ENCODE peak calls at places on chromosomes 6 and 20, in nine cellular contexts. Y, V, F, P, J, H, A, G and N are unnamed samples.

GRCh38 chr20:57819981-57820380 is 110.2 kb upstream of the PMEPA1 start:
- DNase-seq in Y (no peak), V (no peak), F (no peak), P (no peak), J (no peak), H (no peak), A (no peak), G (no peak), N (no peak)

GRCh38 chr6:96089173-96089572 is 73.4 kb downstream of the FUT9 start:
- DNase-seq in Y (no peak), V (no peak), F (no peak), P (peak; percentile 39), J (peak; percentile 82), H (peak; percentile 31), A (no peak), G (no peak), N (no peak)

GRCh38 chr6:154615483-154616025 is 105.1 kb upstream of the CNKSR3 start:
- DNase-seq in Y (peak; percentile 94), V (no peak), F (peak; percentile 65), P (peak; percentile 79), J (peak; percentile 19), H (no peak), A (peak; percentile 19), G (no peak), N (no peak)

GRCh38 chr6:121694389-121695185 is 259.1 kb downstream of the GJA1 start:
- DNase-seq in Y (no peak), V (peak; percentile 88), F (no peak), P (no peak), J (no peak), H (no peak), A (no peak), G (no peak), N (no peak)

GRCh38 chr6:12483712-12484111 is 193.6 kb downstream of the EDN1 start:
- DNase-seq in Y (no peak), V (peak; percentile 95), F (no peak), P (peak; percentile 47), J (no peak), H (no peak), A (peak; percentile 73), G (peak; percentile 31), N (peak; percentile 93)

GRCh38 chr6:137570307-137570832 is 76.2 kb upstream of the OLIG3 start:
- DNase-seq in Y (no peak), V (no peak), F (no peak), P (no peak), J (no peak), H (no peak), A (no peak), G (no peak), N (no peak)

GRCh38 chr20:61925555-61926252 is 140.0 kb downstream of the TAF4 start:
- DNase-seq in Y (no peak), V (peak; percentile 22), F (no peak), P (peak; percentile 56), J (no peak), H (no peak), A (no peak), G (no peak), N (no peak)

GRCh38 chr6:111984081-111984480 is 69.8 kb upstream of the CCN6 start:
- DNase-seq in Y (no peak), V (no peak), F (no peak), P (no peak), J (no peak), H (no peak), A (no peak), G (no peak), N (no peak)

GRCh38 chr6:27593200-27593818 is 120.4 kb upstream of the ZNF184 start:
- DNase-seq in Y (no peak), V (no peak), F (no peak), P (no peak), J (no peak), H (no peak), A (no peak), G (no peak), N (no peak)

GRCh38 chr6:127298475-127298874 is 31.8 kb downstream of the RNF146 start:
- DNase-seq in Y (no peak), V (peak; percentile 28), F (no peak), P (no peak), J (no peak), H (no peak), A (no peak), G (no peak), N (no peak)

GRCh38 chr6:154337423-154338005 is 19.1 kb downstream of the IPCEF1 start:
- DNase-seq in Y (no peak), V (no peak), F (no peak), P (no peak), J (no peak), H (no peak), A (no peak), G (no peak), N (no peak)

GRCh38 chr6:93684339-93684738 is 265.0 kb upstream of the EPHA7 start:
- DNase-seq in Y (peak; percentile 35), V (no peak), F (no peak), P (peak; percentile 50), J (no peak), H (no peak), A (no peak), G (no peak), N (no peak)

GRCh38 chr6:42428326-42429041 is 23.2 kb downstream of the TRERF1 start:
- DNase-seq in Y (peak; percentile 55), V (peak; percentile 61), F (peak; percentile 39), P (no peak), J (no peak), H (no peak), A (no peak), G (peak; percentile 73), N (peak; percentile 22)

GRCh38 chr6:21753571-21754108 is 160.1 kb downstream of the SOX4 start:
- DNase-seq in Y (no peak), V (peak; percentile 88), F (no peak), P (no peak), J (no peak), H (no peak), A (no peak), G (no peak), N (peak; percentile 39)

GRCh38 chr6:152094276-152094675 is 286.8 kb downstream of the ESR1 start:
- DNase-seq in Y (no peak), V (no peak), F (no peak), P (no peak), J (no peak), H (no peak), A (no peak), G (no peak), N (no peak)

GRCh38 chr6:146999766-147000165 is 204.5 kb upstream of the STXBP5 start:
- DNase-seq in Y (no peak), V (no peak), F (no peak), P (no peak), J (no peak), H (no peak), A (no peak), G (no peak), N (no peak)

DNA sequence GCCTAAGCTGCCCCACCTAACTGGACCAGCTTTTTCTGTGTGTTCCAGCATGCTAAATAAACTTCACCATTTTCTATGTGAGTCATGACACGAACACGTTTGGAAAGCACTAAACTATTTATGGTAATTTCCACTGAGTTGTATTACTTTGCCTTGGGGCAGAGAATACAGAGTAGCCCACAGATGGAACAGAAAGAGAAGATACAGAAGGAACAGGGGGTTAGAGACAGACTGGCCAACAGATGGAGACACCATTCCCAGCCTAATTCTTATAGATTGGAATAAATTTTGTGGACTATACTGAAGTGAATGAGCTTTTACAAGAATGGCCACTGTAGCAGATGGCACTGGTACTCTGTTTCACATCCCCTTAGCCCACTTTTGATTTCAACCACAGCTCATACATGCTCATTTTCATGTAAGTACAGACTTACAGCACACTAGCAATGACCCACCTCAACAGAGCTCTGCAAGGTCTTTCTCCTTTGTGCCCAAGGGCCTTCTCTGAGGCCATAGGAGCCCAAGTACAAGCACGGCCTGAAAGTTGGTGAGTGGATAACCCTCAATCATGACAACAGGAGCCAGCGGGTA is 13.1 kb upstream of the NT5DC1 start:
- DNase-seq in Y (no peak), V (peak; percentile 47), F (no peak), P (no peak), J (no peak), H (no peak), A (peak; percentile 57), G (peak; percentile 41), N (peak; percentile 91)
- TF ChIP-seq CTCF in Y (no peak), V (no peak), F (no peak), P (no peak), J (no peak), H (no peak), A (peak; percentile 24), G (no peak), N (peak; percentile 57)

DNA sequence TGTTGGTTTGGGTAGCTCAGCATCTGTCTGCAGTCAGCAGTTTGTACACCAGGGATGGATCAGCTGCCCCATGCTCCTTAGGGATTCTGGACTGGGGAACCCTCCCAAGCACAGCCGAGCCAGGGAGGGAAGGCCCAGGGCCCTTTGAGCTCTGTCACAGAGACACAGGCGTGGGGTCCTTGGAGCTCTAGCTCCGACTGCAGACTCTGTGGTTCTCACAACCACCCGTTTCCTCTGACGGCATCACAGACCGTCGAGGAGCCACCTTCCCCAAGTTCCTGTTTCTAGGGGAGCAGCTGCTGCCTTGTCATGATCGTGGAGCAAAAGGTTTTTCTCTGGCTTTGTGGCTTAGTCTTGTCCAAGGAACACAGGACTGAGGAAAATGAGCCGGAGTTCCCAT is at the start of gene SLA2:
- DNase-seq in Y (peak; percentile 32), V (no peak), F (peak; percentile 32), P (no peak), J (no peak), H (no peak), A (no peak), G (peak; percentile 69), N (no peak)
- TF ChIP-seq CTCF in Y (no peak), V (no peak), F (no peak), P (no peak), J (no peak), H (no peak), A (no peak), G (no peak), N (no peak)

DNA sequence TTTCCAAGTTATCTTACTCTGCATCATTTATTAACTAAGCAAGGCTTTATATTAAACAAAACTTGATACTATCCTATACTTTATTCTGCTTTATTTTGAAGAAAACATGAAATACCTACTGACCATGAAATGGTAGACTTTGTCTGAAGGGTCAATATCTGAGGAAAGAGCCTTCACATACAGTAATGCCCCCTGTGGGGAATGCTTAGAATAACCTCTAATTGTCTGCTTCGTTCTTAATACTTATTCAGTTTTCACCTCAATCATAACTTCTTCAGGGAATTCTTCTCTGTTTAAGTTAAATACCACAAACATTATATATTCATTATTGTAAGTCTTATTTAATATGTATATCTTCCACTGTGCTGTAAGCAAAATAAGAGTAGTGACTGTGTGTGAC is 498.9 kb upstream of the MANEA start:
- DNase-seq in Y (no peak), V (no peak), F (no peak), P (no peak), J (peak; percentile 16), H (no peak), A (no peak), G (no peak), N (no peak)
- TF ChIP-seq CTCF in Y (no peak), V (no peak), F (no peak), P (no peak), J (peak; percentile 47), H (no peak), A (no peak), G (no peak), N (no peak)

GRCh38 chr20:6381887-6382286 is 259.1 kb upstream of the FERMT1 start:
- DNase-seq in Y (no peak), V (peak; percentile 1), F (no peak), P (peak; percentile 6), J (peak; percentile 79), H (peak; percentile 8), A (no peak), G (no peak), N (no peak)
- TF ChIP-seq CTCF in Y (no peak), V (peak; percentile 26), F (peak; percentile 10), P (peak; percentile 17), J (peak; percentile 84), H (peak; percentile 79), A (peak; percentile 63), G (no peak), N (peak; percentile 28)